ENCODE peak calls at places on chromosome 13, in eight cellular contexts. S is progenitor cell of endocrine pancreas; V is CD8-positive, alpha-beta T cell; C is LNCaP clone FGC; B is brain microvascular endothelial cell; U is neural crest cell; Z is fibroblast of lung; W is tibial nerve. A is an unnamed sample.

GRCh38 chr13:59112375-59112774 is 1051.4 kb downstream of the DIAPH3 start:
- DNase-seq in S (no peak), V (no peak), C (no peak), B (peak), U (peak), Z (peak), W (no peak), A (no peak)

GRCh38 chr13:47306991-47307390 is 410.1 kb upstream of the HTR2A start:
- DNase-seq in S (no peak), V (no peak), C (peak), B (no peak), U (no peak), Z (no peak), W (no peak), A (no peak)

GRCh38 chr13:93375491-93375890 is 148.9 kb downstream of the GPC6 start:
- DNase-seq in S (no peak), V (no peak), C (peak), B (no peak), U (no peak), Z (no peak), W (no peak), A (no peak)

GRCh38 chr13:38363219-38363618 is 13.6 kb downstream of the UFM1 start:
- DNase-seq in S (no peak), V (no peak), C (no peak), B (no peak), U (no peak), Z (no peak), W (no peak), A (no peak)

GRCh38 chr13:19173752-19174151 is 7.9 kb downstream of the TUBA3C start:
- DNase-seq in S (no peak), V (no peak), C (no peak), B (no peak), U (no peak), Z (no peak), W (no peak), A (no peak)

GRCh38 chr13:109933476-109933875 is 147.1 kb upstream of the IRS2 start:
- DNase-seq in S (no peak), V (no peak), C (no peak), B (no peak), U (no peak), Z (no peak), W (no peak), A (no peak)

GRCh38 chr13:90402102-90402501 is 945.4 kb upstream of the MIR17HG start:
- DNase-seq in S (no peak), V (no peak), C (no peak), B (no peak), U (no peak), Z (no peak), W (no peak), A (no peak)

GRCh38 chr13:39616087-39616694 is 13.2 kb upstream of the LHFPL6 start:
- DNase-seq in S (peak), V (no peak), C (no peak), B (peak), U (peak), Z (peak), W (peak), A (peak)

GRCh38 chr13:107322228-107322627 is 754.3 kb upstream of the ARGLU1 start:
- DNase-seq in S (no peak), V (no peak), C (no peak), B (no peak), U (no peak), Z (no peak), W (no peak), A (no peak)

DNA sequence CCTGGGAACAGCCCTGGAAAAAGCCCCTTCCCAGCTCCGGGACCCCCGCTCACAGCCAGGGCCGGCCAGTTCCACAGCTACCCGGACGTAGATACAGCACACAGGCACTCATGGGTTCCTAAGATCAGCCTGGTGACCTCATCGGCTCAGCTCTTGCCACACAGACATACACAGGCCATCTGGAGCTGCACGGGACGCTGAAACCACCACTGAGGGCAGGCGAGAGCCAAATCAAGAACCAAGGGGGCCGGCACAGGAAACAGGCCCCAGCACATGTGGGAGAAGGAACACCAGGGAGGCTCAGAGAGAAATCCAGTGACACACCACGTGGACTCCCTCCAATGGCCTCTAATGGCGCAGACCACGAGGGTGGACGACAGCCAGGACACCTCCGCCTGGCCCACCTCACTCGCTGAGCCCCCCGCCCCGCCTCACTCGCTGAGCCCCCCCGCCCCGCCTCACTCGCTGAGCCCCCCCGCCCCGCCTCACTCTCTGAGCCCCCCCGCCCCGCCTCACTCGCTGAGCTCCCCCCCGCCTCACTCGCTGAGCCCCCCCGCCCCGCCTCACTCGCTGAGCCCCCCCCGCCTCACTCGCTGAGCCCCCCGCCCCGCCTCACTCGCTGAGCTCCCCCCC is 69.7 kb upstream of the C13orf46 start:
- DNase-seq in S (no peak), V (no peak), C (peak), B (peak), U (no peak), Z (peak), W (peak), A (no peak)
- TF ChIP-seq CTCF in S (no peak), V (no peak), C (peak), B (peak), U (no peak), Z (peak), W (no peak), A (no peak)

GRCh38 chr13:24741791-24742190 is 22.2 kb upstream of the RNF17 start:
- DNase-seq in S (no peak), V (no peak), C (no peak), B (no peak), U (no peak), Z (no peak), W (no peak), A (no peak)

GRCh38 chr13:24740014-24740890 is 23.7 kb upstream of the RNF17 start:
- DNase-seq in S (no peak), V (no peak), C (no peak), B (no peak), U (no peak), Z (no peak), W (no peak), A (no peak)

GRCh38 chr13:24742294-24742693 is 21.7 kb upstream of the RNF17 start:
- DNase-seq in S (no peak), V (no peak), C (no peak), B (no peak), U (no peak), Z (peak), W (no peak), A (peak)

GRCh38 chr13:24742986-24743385 is 21.0 kb upstream of the RNF17 start:
- DNase-seq in S (no peak), V (no peak), C (no peak), B (no peak), U (no peak), Z (no peak), W (no peak), A (no peak)

DNA sequence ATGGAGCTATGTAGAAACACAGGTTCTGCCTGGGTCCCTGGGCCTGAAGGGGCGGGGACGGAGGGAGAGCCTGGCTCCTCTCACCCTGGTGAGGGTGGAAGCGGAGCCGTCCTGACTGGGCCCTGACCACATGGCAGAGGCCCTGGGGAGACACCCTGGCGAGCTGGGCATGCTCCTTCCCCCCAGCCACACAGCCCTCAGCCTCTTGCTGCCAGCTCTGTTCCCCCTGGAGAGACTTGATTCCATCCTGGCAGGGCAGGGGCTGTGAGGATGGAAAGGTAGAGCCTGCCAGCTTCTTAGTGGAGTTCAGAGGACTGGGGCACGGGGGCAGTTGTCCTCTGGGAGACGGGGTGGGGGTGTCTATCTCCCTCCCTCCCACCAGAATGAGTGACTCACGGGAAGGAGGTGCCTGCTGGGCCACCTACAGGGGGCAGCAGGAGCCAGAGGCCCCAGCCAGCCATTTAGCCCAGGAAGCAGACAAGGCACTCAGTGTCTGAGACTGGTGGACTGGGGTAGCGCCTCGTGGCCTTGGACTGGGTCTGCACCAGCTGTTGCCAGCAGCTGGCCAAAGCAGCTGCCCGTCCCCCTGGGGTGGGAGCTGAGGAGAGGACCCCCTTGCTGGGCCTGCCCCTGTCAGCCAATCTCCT is 22.8 kb upstream of the RNF17 start:
- DNase-seq in S (no peak), V (no peak), C (no peak), B (no peak), U (no peak), Z (no peak), W (no peak), A (no peak)
- TF ChIP-seq CTCF in S (peak), V (no peak), C (peak), B (peak), U (peak), Z (no peak), W (no peak), A (no peak)

DNA sequence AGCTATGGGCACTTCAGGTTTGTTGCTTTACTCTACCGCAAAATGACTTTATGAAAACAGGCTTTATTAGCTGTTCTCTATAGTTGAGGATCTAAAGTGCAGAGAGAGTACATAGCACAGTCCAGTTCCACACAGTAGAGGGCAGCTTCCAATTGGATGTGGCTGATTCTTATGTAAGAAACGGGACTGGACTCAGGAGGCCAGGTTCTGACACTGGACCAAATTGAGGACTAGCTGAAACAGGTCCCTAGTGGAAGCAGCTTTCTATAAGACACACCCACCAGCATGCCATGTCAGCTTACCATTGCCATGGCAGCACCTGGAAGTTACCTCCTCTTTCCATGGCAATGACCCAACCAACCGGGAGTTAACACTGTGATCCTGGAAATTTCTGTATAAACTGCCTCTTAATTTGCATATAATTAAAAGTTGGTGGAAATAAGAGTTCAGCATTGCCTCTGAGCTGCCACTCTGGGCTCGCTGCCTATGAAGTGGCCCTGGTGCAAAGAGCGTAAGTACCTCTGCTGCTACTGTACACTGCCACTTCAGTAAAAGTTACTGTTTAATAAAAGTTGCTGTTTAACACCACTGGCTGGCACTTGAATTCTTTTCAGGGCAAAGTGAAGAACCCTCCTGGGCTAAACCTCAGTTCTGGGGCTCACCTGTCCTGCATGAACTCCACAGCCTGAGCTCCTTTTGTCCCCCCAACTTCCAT is 211.9 kb upstream of the SLC10A2 start:
- DNase-seq in S (no peak), V (no peak), C (no peak), B (no peak), U (no peak), Z (no peak), W (no peak), A (no peak)
- TF ChIP-seq CTCF in S (no peak), V (no peak), C (peak), B (no peak), U (no peak), Z (peak), W (no peak), A (no peak)

GRCh38 chr13:98315466-98315865 is 138.4 kb upstream of the RNF113B start:
- DNase-seq in S (no peak), V (no peak), C (no peak), B (peak), U (no peak), Z (peak), W (no peak), A (no peak)
- TF ChIP-seq CTCF in S (no peak), V (no peak), C (no peak), B (peak), U (no peak), Z (no peak), W (no peak), A (no peak)

GRCh38 chr13:66349945-66350344 is 880.2 kb downstream of the PCDH9 start:
- DNase-seq in S (no peak), V (no peak), C (no peak), B (no peak), U (no peak), Z (no peak), W (no peak), A (no peak)

GRCh38 chr13:66348745-66349720 is 881.1 kb downstream of the PCDH9 start:
- DNase-seq in S (no peak), V (no peak), C (no peak), B (no peak), U (no peak), Z (no peak), W (no peak), A (no peak)

GRCh38 chr13:66358564-66358963 is 871.6 kb downstream of the PCDH9 start:
- DNase-seq in S (no peak), V (no peak), C (no peak), B (no peak), U (no peak), Z (no peak), W (no peak), A (no peak)

GRCh38 chr13:66354880-66355279 is 875.3 kb downstream of the PCDH9 start:
- DNase-seq in S (no peak), V (no peak), C (no peak), B (no peak), U (no peak), Z (no peak), W (no peak), A (no peak)

DNA sequence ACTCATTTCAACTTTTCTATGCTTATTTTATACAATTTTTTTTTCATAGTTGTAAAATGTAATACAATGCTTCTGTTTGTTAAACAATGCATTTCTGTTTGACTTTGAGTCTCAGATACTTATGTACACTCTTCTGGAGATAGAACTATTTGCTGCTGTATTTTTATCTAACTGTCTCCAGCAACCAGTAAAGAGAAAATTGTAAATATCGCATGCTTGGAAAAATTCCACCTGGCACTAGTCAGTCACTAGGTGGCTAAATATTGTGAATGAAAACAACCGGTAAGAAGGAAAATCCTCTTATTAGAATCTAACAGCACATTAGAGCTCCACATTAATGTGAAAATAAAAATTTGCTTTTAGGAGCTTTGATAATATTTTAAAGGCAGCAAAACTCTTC is 876.5 kb downstream of the PCDH9 start:
- DNase-seq in S (no peak), V (no peak), C (peak), B (no peak), U (no peak), Z (peak), W (no peak), A (no peak)
- TF ChIP-seq CTCF in S (peak), V (no peak), C (no peak), B (no peak), U (no peak), Z (no peak), W (no peak), A (no peak)

GRCh38 chr13:70104481-70104880 is 3.1 kb upstream of the ATXN8OS start:
- DNase-seq in S (no peak), V (no peak), C (no peak), B (no peak), U (no peak), Z (no peak), W (no peak), A (no peak)

DNA sequence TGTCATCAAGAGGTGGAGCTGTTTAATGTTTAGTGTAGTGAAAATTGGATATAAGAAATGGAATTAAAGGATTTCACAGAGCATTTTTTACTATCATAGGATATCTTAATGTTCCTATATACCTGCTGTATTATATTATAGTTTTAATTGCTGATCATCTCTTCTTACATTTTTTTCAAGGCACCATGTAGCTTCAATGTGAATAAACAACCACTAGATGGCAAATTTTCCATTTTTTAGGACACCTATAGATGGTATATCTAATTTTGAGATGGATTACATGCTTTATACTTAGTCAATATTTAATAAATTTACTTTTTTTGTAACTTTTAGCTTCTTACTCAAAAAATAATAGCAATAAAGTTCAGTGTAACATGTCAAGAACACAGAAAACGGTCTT is 9.0 kb upstream of the ATXN8OS start:
- DNase-seq in S (no peak), V (no peak), C (no peak), B (no peak), U (no peak), Z (no peak), W (no peak), A (no peak)
- TF ChIP-seq CTCF in S (peak), V (no peak), C (no peak), B (peak), U (peak), Z (peak), W (no peak), A (peak)

GRCh38 chr13:57627663-57628062 is 3.9 kb upstream of the PCDH17 start:
- DNase-seq in S (no peak), V (no peak), C (no peak), B (no peak), U (no peak), Z (peak), W (no peak), A (no peak)
- TF ChIP-seq CTCF in S (peak), V (peak), C (peak), B (peak), U (peak), Z (peak), W (peak), A (peak)

GRCh38 chr13:36288794-36289391 is 8.7 kb downstream of the CCDC169 start:
- DNase-seq in S (no peak), V (no peak), C (no peak), B (no peak), U (no peak), Z (no peak), W (no peak), A (no peak)

DNA sequence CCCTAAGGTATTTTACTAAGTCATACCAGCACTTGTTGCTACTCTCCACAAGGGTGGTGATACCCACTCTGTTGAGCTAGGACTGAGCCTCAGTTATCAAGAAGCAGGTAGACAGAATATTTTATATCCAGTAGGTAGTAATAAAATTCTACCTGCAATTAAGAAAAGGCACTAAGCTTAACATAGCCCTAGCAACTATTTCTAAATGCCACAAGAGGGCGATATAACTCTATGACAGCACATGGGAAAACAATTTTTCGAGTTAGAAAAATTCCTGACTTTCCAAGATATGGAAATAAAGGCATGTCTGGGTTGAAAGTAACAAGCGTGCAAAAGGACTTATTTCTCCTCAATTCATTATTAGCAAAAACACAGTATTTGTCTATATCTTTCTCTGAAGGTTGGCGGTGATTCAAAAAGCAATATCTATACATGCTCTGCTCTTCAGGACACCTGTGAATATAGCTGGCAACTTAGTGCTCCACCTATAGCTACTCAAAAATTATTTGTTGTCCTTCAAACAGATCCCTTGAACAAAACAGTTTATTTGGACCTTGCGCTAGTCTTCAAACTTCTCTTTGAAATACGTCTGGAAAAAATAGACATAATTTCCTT is 14.7 kb downstream of the CCDC169 start:
- DNase-seq in S (no peak), V (no peak), C (no peak), B (no peak), U (no peak), Z (peak), W (no peak), A (no peak)
- TF ChIP-seq CTCF in S (peak), V (peak), C (peak), B (peak), U (peak), Z (peak), W (peak), A (peak)

DNA sequence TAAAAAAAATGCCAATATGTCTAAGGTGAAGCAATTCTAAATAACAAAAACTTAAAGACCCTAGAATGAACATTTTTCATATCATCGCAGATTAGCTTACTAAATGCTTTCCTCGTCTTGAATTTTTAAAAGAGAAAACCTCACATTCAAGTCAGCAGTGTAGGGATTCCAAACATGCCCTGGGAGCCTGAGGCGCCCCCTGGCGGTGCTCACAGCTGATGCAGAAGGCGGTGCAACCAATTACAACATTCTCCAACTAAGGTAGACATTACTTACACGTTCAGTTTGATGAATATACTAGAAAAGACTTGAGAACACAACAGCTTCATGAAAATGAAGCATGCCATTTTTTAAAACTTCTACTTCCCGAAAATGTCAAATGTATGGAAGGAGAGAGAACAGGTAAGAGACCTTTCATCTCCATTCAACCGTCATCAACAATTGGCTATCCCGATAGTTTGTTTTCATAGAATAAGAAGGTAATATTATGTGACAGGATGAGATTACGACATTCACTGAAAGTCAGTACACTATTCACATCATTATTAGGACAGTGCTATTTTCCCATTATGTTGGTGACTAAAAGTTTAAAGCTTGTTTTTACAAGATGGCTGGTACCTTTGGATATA is 304.4 kb downstream of the DCLK1 start:
- DNase-seq in S (no peak), V (no peak), C (no peak), B (no peak), U (no peak), Z (no peak), W (no peak), A (peak)
- TF ChIP-seq CTCF in S (peak), V (no peak), C (peak), B (peak), U (peak), Z (peak), W (no peak), A (peak)